ENCODE peak calls at places on chromosomes 12 and 14, in ten cellular contexts. One of them, this sample, is unnamed.

GRCh38 chr12:76520348-76520747 is 39.2 kb downstream of the OSBPL8 start:
- DNase-seq in globus pallidus: no peak
- DNase-seq in stimulated activated CD8-positive, alpha-beta memory T cell treated with anti-CD3 and anti-CD28 coated beads, Interleukin-7, amount 100 ng/mL, for 1 hour: no peak
- DNase-seq in pulmonary artery endothelial cell: no peak
- DNase-seq in MV-4-11: no peak
- DNase-seq in left ventricle myocardium inferior: no peak
- DNase-seq in stimulated activated naive CD4-positive, alpha-beta T cell treated with Interleukin-2 at 50 U/mL for 16 hours: no peak
- DNase-seq in aorta: no peak
- DNase-seq in neural crest cell: no peak
- DNase-seq in NT2/D1: no peak
- DNase-seq in this sample: no peak

GRCh38 chr14:61355892-61356325 is 34.5 kb downstream of the PRKCH start:
- DNase-seq in globus pallidus: no peak
- DNase-seq in stimulated activated CD8-positive, alpha-beta memory T cell treated with anti-CD3 and anti-CD28 coated beads, Interleukin-7, amount 100 ng/mL, for 1 hour: no peak
- DNase-seq in pulmonary artery endothelial cell: peak; percentile 100
- DNase-seq in MV-4-11: peak; percentile 41
- DNase-seq in left ventricle myocardium inferior: peak; percentile 31
- DNase-seq in stimulated activated naive CD4-positive, alpha-beta T cell treated with Interleukin-2 at 50 U/mL for 16 hours: peak; percentile 50
- DNase-seq in aorta: no peak
- DNase-seq in neural crest cell: no peak
- DNase-seq in NT2/D1: peak; percentile 20
- DNase-seq in this sample: peak; percentile 62

GRCh38 chr14:34851395-34851794 is 23.8 kb downstream of the BAZ1A start:
- DNase-seq in globus pallidus: no peak
- DNase-seq in stimulated activated CD8-positive, alpha-beta memory T cell treated with anti-CD3 and anti-CD28 coated beads, Interleukin-7, amount 100 ng/mL, for 1 hour: no peak
- DNase-seq in pulmonary artery endothelial cell: no peak
- DNase-seq in MV-4-11: peak; percentile 20
- DNase-seq in left ventricle myocardium inferior: no peak
- DNase-seq in stimulated activated naive CD4-positive, alpha-beta T cell treated with Interleukin-2 at 50 U/mL for 16 hours: no peak
- DNase-seq in aorta: no peak
- DNase-seq in neural crest cell: no peak
- DNase-seq in NT2/D1: no peak
- DNase-seq in this sample: no peak

GRCh38 chr12:122845865-122846621 is 10.8 kb downstream of the HIP1R start:
- DNase-seq in globus pallidus: peak; percentile 20
- DNase-seq in stimulated activated CD8-positive, alpha-beta memory T cell treated with anti-CD3 and anti-CD28 coated beads, Interleukin-7, amount 100 ng/mL, for 1 hour: no peak
- DNase-seq in pulmonary artery endothelial cell: no peak
- DNase-seq in MV-4-11: no peak
- DNase-seq in left ventricle myocardium inferior: no peak
- DNase-seq in stimulated activated naive CD4-positive, alpha-beta T cell treated with Interleukin-2 at 50 U/mL for 16 hours: no peak
- DNase-seq in aorta: peak; percentile 70
- DNase-seq in neural crest cell: no peak
- DNase-seq in NT2/D1: no peak
- DNase-seq in this sample: peak; percentile 23

GRCh38 chr12:15982471-15982870 is 71.3 kb downstream of the DERA start:
- DNase-seq in globus pallidus: no peak
- DNase-seq in stimulated activated CD8-positive, alpha-beta memory T cell treated with anti-CD3 and anti-CD28 coated beads, Interleukin-7, amount 100 ng/mL, for 1 hour: no peak
- DNase-seq in pulmonary artery endothelial cell: no peak
- DNase-seq in MV-4-11: peak; percentile 7
- DNase-seq in left ventricle myocardium inferior: no peak
- DNase-seq in stimulated activated naive CD4-positive, alpha-beta T cell treated with Interleukin-2 at 50 U/mL for 16 hours: no peak
- DNase-seq in aorta: no peak
- DNase-seq in neural crest cell: no peak
- DNase-seq in NT2/D1: no peak
- DNase-seq in this sample: no peak

GRCh38 chr12:117060236-117060926 is 38.8 kb downstream of the TESC start:
- DNase-seq in globus pallidus: no peak
- DNase-seq in stimulated activated CD8-positive, alpha-beta memory T cell treated with anti-CD3 and anti-CD28 coated beads, Interleukin-7, amount 100 ng/mL, for 1 hour: no peak
- DNase-seq in pulmonary artery endothelial cell: no peak
- DNase-seq in MV-4-11: peak; percentile 21
- DNase-seq in left ventricle myocardium inferior: no peak
- DNase-seq in stimulated activated naive CD4-positive, alpha-beta T cell treated with Interleukin-2 at 50 U/mL for 16 hours: no peak
- DNase-seq in aorta: no peak
- DNase-seq in neural crest cell: peak; percentile 33
- DNase-seq in NT2/D1: no peak
- DNase-seq in this sample: no peak

GRCh38 chr14:36096090-36096489 is 80.4 kb downstream of the PTCSC3 start:
- DNase-seq in globus pallidus: no peak
- DNase-seq in stimulated activated CD8-positive, alpha-beta memory T cell treated with anti-CD3 and anti-CD28 coated beads, Interleukin-7, amount 100 ng/mL, for 1 hour: no peak
- DNase-seq in pulmonary artery endothelial cell: no peak
- DNase-seq in MV-4-11: no peak
- DNase-seq in left ventricle myocardium inferior: no peak
- DNase-seq in stimulated activated naive CD4-positive, alpha-beta T cell treated with Interleukin-2 at 50 U/mL for 16 hours: no peak
- DNase-seq in aorta: no peak
- DNase-seq in neural crest cell: no peak
- DNase-seq in NT2/D1: no peak
- DNase-seq in this sample: no peak

GRCh38 chr14:68796418-68797101 is 3.7 kb upstream of the ZFP36L1 start:
- DNase-seq in globus pallidus: no peak
- DNase-seq in stimulated activated CD8-positive, alpha-beta memory T cell treated with anti-CD3 and anti-CD28 coated beads, Interleukin-7, amount 100 ng/mL, for 1 hour: no peak
- DNase-seq in pulmonary artery endothelial cell: no peak
- DNase-seq in MV-4-11: no peak
- DNase-seq in left ventricle myocardium inferior: no peak
- DNase-seq in stimulated activated naive CD4-positive, alpha-beta T cell treated with Interleukin-2 at 50 U/mL for 16 hours: no peak
- DNase-seq in aorta: no peak
- DNase-seq in neural crest cell: no peak
- DNase-seq in NT2/D1: no peak
- DNase-seq in this sample: no peak

GRCh38 chr12:51980051-51980808 is 26.5 kb upstream of the TAMALIN start:
- DNase-seq in globus pallidus: peak; percentile 66
- DNase-seq in stimulated activated CD8-positive, alpha-beta memory T cell treated with anti-CD3 and anti-CD28 coated beads, Interleukin-7, amount 100 ng/mL, for 1 hour: peak; percentile 35
- DNase-seq in pulmonary artery endothelial cell: no peak
- DNase-seq in MV-4-11: peak; percentile 68
- DNase-seq in left ventricle myocardium inferior: peak; percentile 63
- DNase-seq in stimulated activated naive CD4-positive, alpha-beta T cell treated with Interleukin-2 at 50 U/mL for 16 hours: peak; percentile 48
- DNase-seq in aorta: no peak
- DNase-seq in neural crest cell: peak; percentile 62
- DNase-seq in NT2/D1: peak; percentile 55
- DNase-seq in this sample: peak; percentile 83

GRCh38 chr12:6367065-6367968 is 8.0 kb downstream of the SCNN1A start:
- DNase-seq in globus pallidus: peak; percentile 53
- DNase-seq in stimulated activated CD8-positive, alpha-beta memory T cell treated with anti-CD3 and anti-CD28 coated beads, Interleukin-7, amount 100 ng/mL, for 1 hour: no peak
- DNase-seq in pulmonary artery endothelial cell: no peak
- DNase-seq in MV-4-11: peak; percentile 90
- DNase-seq in left ventricle myocardium inferior: no peak
- DNase-seq in stimulated activated naive CD4-positive, alpha-beta T cell treated with Interleukin-2 at 50 U/mL for 16 hours: no peak
- DNase-seq in aorta: peak; percentile 56
- DNase-seq in neural crest cell: no peak
- DNase-seq in NT2/D1: no peak
- DNase-seq in this sample: peak; percentile 44

GRCh38 chr12:12755923-12756322 is 29.5 kb upstream of the APOLD1 start:
- DNase-seq in globus pallidus: no peak
- DNase-seq in stimulated activated CD8-positive, alpha-beta memory T cell treated with anti-CD3 and anti-CD28 coated beads, Interleukin-7, amount 100 ng/mL, for 1 hour: no peak
- DNase-seq in pulmonary artery endothelial cell: no peak
- DNase-seq in MV-4-11: no peak
- DNase-seq in left ventricle myocardium inferior: no peak
- DNase-seq in stimulated activated naive CD4-positive, alpha-beta T cell treated with Interleukin-2 at 50 U/mL for 16 hours: no peak
- DNase-seq in aorta: no peak
- DNase-seq in neural crest cell: no peak
- DNase-seq in NT2/D1: no peak
- DNase-seq in this sample: no peak

GRCh38 chr14:75257241-75257640 is 21.4 kb upstream of the FOS start:
- DNase-seq in globus pallidus: no peak
- DNase-seq in stimulated activated CD8-positive, alpha-beta memory T cell treated with anti-CD3 and anti-CD28 coated beads, Interleukin-7, amount 100 ng/mL, for 1 hour: no peak
- DNase-seq in pulmonary artery endothelial cell: no peak
- DNase-seq in MV-4-11: no peak
- DNase-seq in left ventricle myocardium inferior: no peak
- DNase-seq in stimulated activated naive CD4-positive, alpha-beta T cell treated with Interleukin-2 at 50 U/mL for 16 hours: no peak
- DNase-seq in aorta: no peak
- DNase-seq in neural crest cell: no peak
- DNase-seq in NT2/D1: no peak
- DNase-seq in this sample: no peak

GRCh38 chr14:100717371-100717770 is 9.3 kb upstream of the DLK1 start:
- DNase-seq in globus pallidus: no peak
- DNase-seq in stimulated activated CD8-positive, alpha-beta memory T cell treated with anti-CD3 and anti-CD28 coated beads, Interleukin-7, amount 100 ng/mL, for 1 hour: no peak
- DNase-seq in pulmonary artery endothelial cell: no peak
- DNase-seq in MV-4-11: no peak
- DNase-seq in left ventricle myocardium inferior: no peak
- DNase-seq in stimulated activated naive CD4-positive, alpha-beta T cell treated with Interleukin-2 at 50 U/mL for 16 hours: no peak
- DNase-seq in aorta: no peak
- DNase-seq in neural crest cell: no peak
- DNase-seq in NT2/D1: no peak
- DNase-seq in this sample: no peak

This sample was measured in lower lobe of right lung.